ENCODE peak calls at places on chromosomes 16 and 17, in four cellular contexts. One of them, this sample, is unnamed.

GRCh38 chr16:383326-384020 is 1.7 kb upstream of the PGAP6 start:
- DNase-seq in bronchial epithelial cell: peak
- DNase-seq in cardiac fibroblast: no peak
- DNase-seq in AG04450: no peak
- DNase-seq in this sample: no peak

GRCh38 chr16:23512168-23512695 is 1.9 kb upstream of the GGA2 start:
- DNase-seq in bronchial epithelial cell: no peak
- DNase-seq in cardiac fibroblast: no peak
- DNase-seq in AG04450: no peak
- DNase-seq in this sample: no peak

GRCh38 chr17:62692721-62693431 is 65.4 kb downstream of the MRC2 start:
- DNase-seq in bronchial epithelial cell: no peak
- DNase-seq in cardiac fibroblast: peak
- DNase-seq in AG04450: no peak
- DNase-seq in this sample: peak

GRCh38 chr17:50191070-50192045 is 10.1 kb downstream of the COL1A1 start:
- DNase-seq in bronchial epithelial cell: no peak
- DNase-seq in cardiac fibroblast: peak
- DNase-seq in AG04450: no peak
- DNase-seq in this sample: no peak

GRCh38 chr17:67272312-67273050 is 27.5 kb upstream of the HELZ start:
- DNase-seq in bronchial epithelial cell: no peak
- DNase-seq in cardiac fibroblast: no peak
- DNase-seq in AG04450: no peak
- DNase-seq in this sample: no peak

GRCh38 chr17:78341559-78342437 is 18.1 kb downstream of the SOCS3 start:
- DNase-seq in bronchial epithelial cell: peak
- DNase-seq in cardiac fibroblast: peak
- DNase-seq in AG04450: no peak
- DNase-seq in this sample: peak

GRCh38 chr17:7097940-7098339 is 16.7 kb downstream of the ASGR2 start:
- DNase-seq in bronchial epithelial cell: peak
- DNase-seq in cardiac fibroblast: peak
- DNase-seq in AG04450: no peak
- DNase-seq in this sample: no peak

GRCh38 chr16:21667575-21667974 is 3.8 kb downstream of the OTOA start:
- DNase-seq in bronchial epithelial cell: no peak
- DNase-seq in cardiac fibroblast: no peak
- DNase-seq in AG04450: no peak
- DNase-seq in this sample: no peak

GRCh38 chr17:80637286-80637703 is 92.7 kb downstream of the RPTOR start:
- DNase-seq in bronchial epithelial cell: peak
- DNase-seq in cardiac fibroblast: no peak
- DNase-seq in AG04450: no peak
- DNase-seq in this sample: no peak

GRCh38 chr17:16872836-16873653 is 98.9 kb downstream of the TNFRSF13B start:
- DNase-seq in bronchial epithelial cell: peak
- DNase-seq in cardiac fibroblast: peak
- DNase-seq in AG04450: no peak
- DNase-seq in this sample: peak

GRCh38 chr17:78284146-78284545 is 52.7 kb downstream of the TMEM235 start:
- DNase-seq in bronchial epithelial cell: no peak
- DNase-seq in cardiac fibroblast: peak
- DNase-seq in AG04450: peak
- DNase-seq in this sample: no peak

GRCh38 chr16:53629607-53630312 is 73.9 kb downstream of the RPGRIP1L start:
- DNase-seq in bronchial epithelial cell: no peak
- DNase-seq in cardiac fibroblast: no peak
- DNase-seq in AG04450: no peak
- DNase-seq in this sample: no peak

GRCh38 chr16:89923640-89924297 is 627 bp downstream of the TUBB3 start:
- DNase-seq in bronchial epithelial cell: no peak
- DNase-seq in cardiac fibroblast: no peak
- DNase-seq in AG04450: no peak
- DNase-seq in this sample: peak

GRCh38 chr17:29251969-29252866 is 5.6 kb downstream of the CRYBA1 start:
- DNase-seq in bronchial epithelial cell: no peak
- DNase-seq in cardiac fibroblast: peak
- DNase-seq in AG04450: no peak
- DNase-seq in this sample: no peak

GRCh38 chr17:55159251-55159650 is 105.5 kb upstream of the HLF start:
- DNase-seq in bronchial epithelial cell: no peak
- DNase-seq in cardiac fibroblast: peak
- DNase-seq in AG04450: no peak
- DNase-seq in this sample: no peak

GRCh38 chr17:13597723-13598347 is 3.9 kb downstream of the HS3ST3A1 start:
- DNase-seq in bronchial epithelial cell: peak
- DNase-seq in cardiac fibroblast: peak
- DNase-seq in AG04450: no peak
- DNase-seq in this sample: peak

GRCh38 chr16:88963583-88963982 is 13.4 kb downstream of the CBFA2T3 start:
- DNase-seq in bronchial epithelial cell: no peak
- DNase-seq in cardiac fibroblast: no peak
- DNase-seq in AG04450: no peak
- DNase-seq in this sample: no peak

GRCh38 chr16:54991525-54991924 is 60.9 kb downstream of the IRX5 start:
- DNase-seq in bronchial epithelial cell: no peak
- DNase-seq in cardiac fibroblast: no peak
- DNase-seq in AG04450: no peak
- DNase-seq in this sample: no peak

GRCh38 chr16:13995194-13995593 is 75.2 kb downstream of the ERCC4 start:
- DNase-seq in bronchial epithelial cell: no peak
- DNase-seq in cardiac fibroblast: no peak
- DNase-seq in AG04450: no peak
- DNase-seq in this sample: no peak

GRCh38 chr17:11950771-11951519 is 46.3 kb downstream of the ZNF18 start:
- DNase-seq in bronchial epithelial cell: peak
- DNase-seq in cardiac fibroblast: peak
- DNase-seq in AG04450: no peak
- DNase-seq in this sample: no peak

DNA sequence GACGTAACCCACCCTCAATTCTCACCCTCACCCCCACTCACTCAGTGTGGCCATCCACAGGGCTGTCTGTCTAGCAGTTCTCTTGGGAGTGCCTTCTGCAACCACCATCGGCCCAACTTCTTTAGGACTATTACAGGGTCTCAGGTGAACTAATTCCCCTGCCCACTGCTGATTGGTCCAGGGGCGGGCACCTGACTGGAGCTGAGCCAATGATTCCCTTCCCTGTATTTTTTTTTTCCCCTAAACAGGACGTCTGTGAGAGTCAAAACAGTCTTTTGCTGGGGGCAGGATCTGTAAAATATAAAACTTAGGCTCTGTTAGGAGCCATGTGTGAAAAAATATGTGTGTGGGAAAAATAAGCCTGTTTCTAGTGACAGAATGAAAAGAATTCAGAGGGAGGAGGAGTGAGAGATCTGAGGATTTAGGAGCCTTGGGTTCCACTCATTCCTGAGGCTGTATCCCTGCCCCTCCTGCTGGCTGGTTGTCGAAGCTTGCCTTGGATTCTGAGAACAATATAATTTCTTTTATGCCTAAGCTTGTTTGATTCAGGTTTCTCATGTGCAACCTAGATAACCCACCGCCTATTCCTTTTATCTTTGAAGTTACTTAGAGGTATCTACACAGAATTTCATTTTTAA is 115.0 kb downstream of the SPACA3 start:
- DNase-seq in bronchial epithelial cell: no peak
- DNase-seq in cardiac fibroblast: no peak
- DNase-seq in AG04450: no peak
- DNase-seq in this sample: no peak
- TF ChIP-seq CTCF in bronchial epithelial cell: no peak
- TF ChIP-seq CTCF in cardiac fibroblast: no peak
- TF ChIP-seq CTCF in AG04450: no peak
- TF ChIP-seq CTCF in this sample: no peak

GRCh38 chr17:27747462-27748359 is 52.6 kb downstream of the NOS2 start:
- DNase-seq in bronchial epithelial cell: no peak
- DNase-seq in cardiac fibroblast: no peak
- DNase-seq in AG04450: no peak
- DNase-seq in this sample: no peak
- TF ChIP-seq CTCF in bronchial epithelial cell: peak
- TF ChIP-seq CTCF in cardiac fibroblast: peak
- TF ChIP-seq CTCF in AG04450: peak
- TF ChIP-seq CTCF in this sample: peak

GRCh38 chr17:40063034-40063765 is 435 bp downstream of the THRA start:
- DNase-seq in bronchial epithelial cell: no peak
- DNase-seq in cardiac fibroblast: peak
- DNase-seq in AG04450: no peak
- DNase-seq in this sample: peak
- TF ChIP-seq CTCF in bronchial epithelial cell: no peak
- TF ChIP-seq CTCF in cardiac fibroblast: no peak
- TF ChIP-seq CTCF in AG04450: no peak
- TF ChIP-seq CTCF in this sample: no peak

DNA sequence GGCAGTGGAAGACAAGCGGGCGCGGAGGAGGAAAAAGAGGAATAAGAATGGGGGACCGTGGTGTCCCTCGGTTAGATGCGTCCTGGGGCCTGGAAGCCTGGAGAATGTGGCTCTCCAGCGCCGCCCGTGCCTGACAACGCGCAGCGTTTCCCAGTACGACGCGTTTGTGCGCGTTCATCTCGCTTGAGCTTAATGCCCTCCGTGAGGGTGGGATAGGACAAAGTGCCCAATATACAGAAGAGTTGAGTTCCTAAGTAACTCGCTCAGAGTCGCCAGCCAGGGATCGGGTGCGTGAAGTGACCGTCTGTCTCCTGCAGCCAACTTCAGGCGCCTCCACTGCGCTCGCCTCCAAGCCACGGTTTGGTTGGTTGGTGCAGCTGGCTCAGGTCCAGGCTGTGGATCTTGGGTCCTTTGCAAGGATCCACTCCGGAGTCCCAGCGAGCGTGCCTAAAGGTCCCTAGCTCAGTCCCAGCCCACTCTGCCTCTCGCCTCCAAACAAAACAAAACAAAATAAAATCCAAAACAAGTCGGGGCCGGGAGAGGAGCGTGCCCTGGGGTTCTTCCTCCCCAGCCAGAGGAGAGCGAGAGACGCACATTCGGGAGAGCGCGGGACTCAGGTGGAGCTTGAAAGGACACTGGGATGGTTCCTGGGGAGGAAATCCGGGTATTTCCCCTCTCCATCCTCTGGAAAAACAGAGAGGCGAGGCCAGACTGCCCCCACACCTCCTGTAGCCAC is 951 bp downstream of the GALR2 start:
- DNase-seq in bronchial epithelial cell: no peak
- DNase-seq in cardiac fibroblast: peak
- DNase-seq in AG04450: no peak
- DNase-seq in this sample: peak
- TF ChIP-seq CTCF in bronchial epithelial cell: peak
- TF ChIP-seq CTCF in cardiac fibroblast: no peak
- TF ChIP-seq CTCF in AG04450: no peak
- TF ChIP-seq CTCF in this sample: no peak

GRCh38 chr17:83176272-83176955 is 97.0 kb downstream of the METRNL start:
- DNase-seq in bronchial epithelial cell: no peak
- DNase-seq in cardiac fibroblast: no peak
- DNase-seq in AG04450: no peak
- DNase-seq in this sample: no peak

GRCh38 chr17:83175551-83176271 is 96.3 kb downstream of the METRNL start:
- DNase-seq in bronchial epithelial cell: no peak
- DNase-seq in cardiac fibroblast: no peak
- DNase-seq in AG04450: no peak
- DNase-seq in this sample: no peak

GRCh38 chr17:83173180-83173996 is 94.0 kb downstream of the METRNL start:
- DNase-seq in bronchial epithelial cell: no peak
- DNase-seq in cardiac fibroblast: no peak
- DNase-seq in AG04450: no peak
- DNase-seq in this sample: no peak

GRCh38 chr17:83174859-83175550 is 95.6 kb downstream of the METRNL start:
- DNase-seq in bronchial epithelial cell: no peak
- DNase-seq in cardiac fibroblast: no peak
- DNase-seq in AG04450: no peak
- DNase-seq in this sample: no peak

GRCh38 chr17:83173997-83174858 is 94.8 kb downstream of the METRNL start:
- DNase-seq in bronchial epithelial cell: no peak
- DNase-seq in cardiac fibroblast: peak
- DNase-seq in AG04450: no peak
- DNase-seq in this sample: peak
- TF ChIP-seq CTCF in bronchial epithelial cell: no peak
- TF ChIP-seq CTCF in cardiac fibroblast: no peak
- TF ChIP-seq CTCF in AG04450: no peak
- TF ChIP-seq CTCF in this sample: no peak

DNA sequence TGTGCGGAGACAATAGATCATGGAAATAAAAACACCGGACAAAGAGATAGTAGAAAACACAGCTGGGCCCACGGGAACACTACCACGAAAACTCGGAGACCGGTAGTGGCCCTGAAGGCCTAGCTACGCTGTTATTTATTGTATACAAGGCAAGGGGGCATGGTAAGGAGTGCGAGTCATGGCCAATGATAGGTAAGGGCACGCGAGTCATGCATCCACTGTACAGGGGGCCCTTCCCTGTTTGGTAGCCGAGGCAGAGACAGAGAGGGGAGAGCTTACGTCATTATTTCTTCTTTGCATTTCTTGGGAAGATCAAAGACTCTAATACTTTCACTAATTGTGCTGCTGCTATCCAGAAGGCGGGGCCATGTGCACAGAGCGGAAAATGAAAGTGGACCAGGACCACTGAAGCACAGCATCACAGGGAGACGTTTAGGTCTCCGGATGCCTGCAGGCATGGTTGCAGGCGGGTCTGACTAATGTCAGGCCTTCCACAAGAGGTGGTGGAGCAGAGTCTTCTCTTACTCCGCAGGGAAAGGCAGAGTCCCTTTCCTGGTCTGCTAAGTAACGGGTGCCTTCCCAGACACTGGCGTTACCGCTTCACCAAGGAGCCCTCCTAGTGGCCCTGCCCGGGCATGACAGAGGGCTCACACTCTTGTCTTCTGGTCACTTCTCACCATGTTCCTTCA is 74.4 kb upstream of the ARL4D start:
- DNase-seq in bronchial epithelial cell: no peak
- DNase-seq in cardiac fibroblast: no peak
- DNase-seq in AG04450: no peak
- DNase-seq in this sample: peak
- TF ChIP-seq CTCF in bronchial epithelial cell: no peak
- TF ChIP-seq CTCF in cardiac fibroblast: peak
- TF ChIP-seq CTCF in AG04450: peak
- TF ChIP-seq CTCF in this sample: peak

GRCh38 chr16:51146256-51146924 is 4.7 kb downstream of the SALL1 start:
- DNase-seq in bronchial epithelial cell: peak
- DNase-seq in cardiac fibroblast: peak
- DNase-seq in AG04450: no peak
- DNase-seq in this sample: no peak
- TF ChIP-seq CTCF in bronchial epithelial cell: no peak
- TF ChIP-seq CTCF in cardiac fibroblast: peak
- TF ChIP-seq CTCF in AG04450: peak
- TF ChIP-seq CTCF in this sample: peak